ENCODE peak calls at places on chromosomes 11 and 22, in four cellular contexts. W is upper lobe of right lung; Z is activated gamma-delta T cell treated with anti-CD3 and anti-CD28 coated beads, Interleukin-2, amount 50 U/mL, for 16 hours; V is fibroblast of lung. K is an unnamed sample.

GRCh38 chr22:42490244-42490832 is 29.3 kb downstream of the RRP7A start:
- DNase-seq in W (no peak), Z (no peak), V (no peak), K (no peak)

GRCh38 chr11:102478660-102479245 is 26.2 kb upstream of the TMEM123 start:
- DNase-seq in W (no peak), Z (no peak), V (no peak), K (no peak)

GRCh38 chr11:96228472-96228871 is 114.5 kb downstream of the MAML2 start:
- DNase-seq in W (no peak), Z (no peak), V (peak), K (peak)

GRCh38 chr11:114034956-114035355 is 24.6 kb upstream of the ZBTB16 start:
- DNase-seq in W (no peak), Z (no peak), V (no peak), K (no peak)

GRCh38 chr11:44014968-44015623 is 32.7 kb upstream of the ACCSL start:
- DNase-seq in W (no peak), Z (no peak), V (peak), K (peak)

GRCh38 chr22:23386822-23387580 is 193.1 kb downstream of the IGLL1 start:
- DNase-seq in W (peak), Z (no peak), V (no peak), K (no peak)

GRCh38 chr22:43237280-43237679 is 50.3 kb upstream of the TTLL12 start:
- DNase-seq in W (no peak), Z (no peak), V (no peak), K (no peak)

GRCh38 chr22:44366372-44367310 is 53.9 kb upstream of the SHISAL1 start:
- DNase-seq in W (peak), Z (no peak), V (no peak), K (no peak)

GRCh38 chr11:5696210-5696609 is 6.6 kb downstream of the TRIM22 start:
- DNase-seq in W (no peak), Z (no peak), V (no peak), K (peak)

GRCh38 chr22:29702931-29703594 is 16.7 kb upstream of the CABP7 start:
- DNase-seq in W (peak), Z (no peak), V (no peak), K (no peak)

GRCh38 chr11:72652133-72652532 is 22.1 kb downstream of the PDE2A start:
- DNase-seq in W (no peak), Z (no peak), V (no peak), K (no peak)

GRCh38 chr11:86514453-86514852 is 139.8 kb downstream of the CCDC81 start:
- DNase-seq in W (no peak), Z (no peak), V (no peak), K (no peak)

GRCh38 chr11:117145393-117145761 is 1.3 kb downstream of the PAFAH1B2 start:
- DNase-seq in W (no peak), Z (no peak), V (peak), K (peak)

GRCh38 chr11:114075891-114076441 is 16.5 kb downstream of the ZBTB16 start:
- DNase-seq in W (no peak), Z (peak), V (peak), K (peak)

GRCh38 chr11:134098566-134099184 is 29.8 kb downstream of the JAM3 start:
- DNase-seq in W (no peak), Z (no peak), V (no peak), K (no peak)

GRCh38 chr11:45901646-45902045 is 5.4 kb downstream of the FREY1 start:
- DNase-seq in W (no peak), Z (no peak), V (no peak), K (no peak)

GRCh38 chr22:42964994-42965699 is 49.8 kb downstream of the PACSIN2 start:
- DNase-seq in W (no peak), Z (no peak), V (no peak), K (peak)

GRCh38 chr11:118051611-118052461 is 25.0 kb upstream of the TMPRSS4 start:
- DNase-seq in W (no peak), Z (peak), V (no peak), K (no peak)

GRCh38 chr11:4551346-4551979 is 6.5 kb downstream of the OR52M1 start:
- DNase-seq in W (no peak), Z (no peak), V (no peak), K (no peak)

GRCh38 chr22:17823226-17823625 is 49.0 kb upstream of the BID start:
- DNase-seq in W (no peak), Z (no peak), V (no peak), K (no peak)

GRCh38 chr11:69772646-69773045 is 2.5 kb downstream of the FGF4 start:
- DNase-seq in W (no peak), Z (no peak), V (no peak), K (no peak)

GRCh38 chr11:116648229-116649174 is 124.3 kb downstream of the BUD13 start:
- DNase-seq in W (no peak), Z (no peak), V (no peak), K (no peak)

GRCh38 chr11:69972351-69972802 is 105.7 kb upstream of the ANO1 start:
- DNase-seq in W (no peak), Z (no peak), V (no peak), K (no peak)

GRCh38 chr22:23353696-23354095 is 173.4 kb downstream of the BCR start:
- DNase-seq in W (no peak), Z (no peak), V (no peak), K (no peak)

GRCh38 chr11:85960678-85961077 is 105.5 kb downstream of the CCDC83 start:
- DNase-seq in W (no peak), Z (no peak), V (no peak), K (no peak)

GRCh38 chr22:24498826-24499225 is 3.7 kb downstream of the UPB1 start:
- DNase-seq in W (peak), Z (no peak), V (no peak), K (no peak)

GRCh38 chr22:23533771-23534191 is 46.3 kb downstream of the IGLL1 start:
- DNase-seq in W (peak), Z (no peak), V (no peak), K (no peak)

GRCh38 chr11:102338479-102339010 is 8.5 kb upstream of the BIRC2 start:
- DNase-seq in W (no peak), Z (no peak), V (no peak), K (no peak)

GRCh38 chr22:35314161-35314942 is 14.7 kb downstream of the TOM1 start:
- DNase-seq in W (peak), Z (no peak), V (no peak), K (no peak)

GRCh38 chr22:36328635-36329216 is 59.0 kb downstream of the MYH9 start:
- DNase-seq in W (no peak), Z (peak), V (peak), K (peak)

GRCh38 chr22:50739894-50740293 is 1.9 kb downstream of the ACR start:
- DNase-seq in W (peak), Z (no peak), V (no peak), K (no peak)

GRCh38 chr11:2562181-2562581 is 117.4 kb downstream of the KCNQ1 start:
- DNase-seq in W (peak), Z (no peak), V (no peak), K (no peak)

GRCh38 chr22:34111210-34111824 is 191.0 kb upstream of the LARGE1 start:
- DNase-seq in W (no peak), Z (no peak), V (no peak), K (peak)

GRCh38 chr11:121291896-121292502 is 572 bp upstream of the SC5D start:
- DNase-seq in W (no peak), Z (no peak), V (peak), K (no peak)

GRCh38 chr11:99019676-99020075 is 1.1 kb upstream of the CNTN5 start:
- DNase-seq in W (no peak), Z (no peak), V (no peak), K (no peak)

GRCh38 chr11:108223449-108224149 is 732 bp downstream of the ATM start:
- DNase-seq in W (no peak), Z (no peak), V (peak), K (no peak)

K was measured in mesenchymal stem cell.